ENCODE peak calls at places on chromosomes 11 and 22, in six cellular contexts. X is mammary epithelial cell, J is foreskin fibroblast, O is DND-41, Y is body of pancreas, D is fibroblast of lung. I is an unnamed sample.

GRCh38 chr11:58923300-58923788 is 15.9 kb upstream of the GLYATL1 start:
- DNase-seq in D (peak; percentile 49), X (peak; percentile 86), O (no peak), J (peak; percentile 26), Y (no peak), I (peak; percentile 56)

GRCh38 chr22:37608477-37609239 is at the start of gene GGA1:
- DNase-seq in J (peak; percentile 96), Y (peak; percentile 95), D (peak; percentile 98), O (peak; percentile 96), X (peak; percentile 97), I (peak; percentile 98)

GRCh38 chr11:88421530-88421929 is 84.0 kb upstream of the CTSC start:
- DNase-seq in X (peak; percentile 82), Y (no peak), D (peak; percentile 56), J (no peak), O (peak; percentile 81), I (peak; percentile 21)

GRCh38 chr11:108863528-108863927 is 198.7 kb downstream of the DDX10 start:
- DNase-seq in O (peak; percentile 5), J (no peak), D (no peak), Y (no peak), X (no peak), I (no peak)

GRCh38 chr11:18844753-18845367 is 53.3 kb upstream of the PTPN5 start:
- DNase-seq in D (peak; percentile 30), Y (no peak), X (peak; percentile 27), J (peak; percentile 7), O (no peak), I (peak; percentile 33)

GRCh38 chr11:34632105-34632780 is 11.3 kb downstream of the EHF start:
- DNase-seq in J (no peak), D (no peak), X (no peak), O (no peak), Y (peak; percentile 65), I (no peak)

GRCh38 chr11:124917115-124917637 is 1.9 kb upstream of the HEPN1 start:
- DNase-seq in J (peak; percentile 82), O (peak; percentile 16), D (peak; percentile 28), X (no peak), Y (no peak), I (peak; percentile 56)

GRCh38 chr22:17638182-17638431 is 450 bp upstream of the BCL2L13 start:
- DNase-seq in X (no peak), D (no peak), Y (no peak), J (no peak), O (no peak), I (no peak)

GRCh38 chr22:33850724-33851123 is 69.6 kb downstream of the LARGE1 start:
- DNase-seq in O (no peak), Y (no peak), D (no peak), J (no peak), X (no peak), I (no peak)

GRCh38 chr11:104073950-104074349 is 37.5 kb downstream of the DDI1 start:
- DNase-seq in O (no peak), X (peak; percentile 75), Y (no peak), D (peak; percentile 38), J (no peak), I (peak; percentile 45)

GRCh38 chr11:89016214-89016613 is 49.6 kb downstream of the GRM5 start:
- DNase-seq in D (no peak), Y (no peak), O (no peak), J (no peak), X (no peak), I (no peak)

GRCh38 chr11:122085264-122085663 is 30.8 kb downstream of the BLID start:
- DNase-seq in O (no peak), D (peak; percentile 96), Y (no peak), J (peak; percentile 87), X (peak; percentile 75), I (peak; percentile 98)

GRCh38 chr22:38882480-38882879 is 10.5 kb upstream of the CBX6 start:
- DNase-seq in J (peak; percentile 53), D (no peak), X (no peak), O (no peak), Y (no peak), I (peak; percentile 67)

GRCh38 chr22:31177420-31178162 is 17.6 kb downstream of the RNF185 start:
- DNase-seq in O (no peak), X (peak; percentile 96), J (peak; percentile 83), Y (no peak), D (peak; percentile 99), I (peak; percentile 97)

GRCh38 chr11:2509481-2510001 is 64.7 kb downstream of the KCNQ1 start:
- DNase-seq in J (no peak), Y (peak; percentile 9), O (no peak), X (no peak), D (no peak), I (no peak)

GRCh38 chr22:33919591-33920501 is at the start of gene LARGE1:
- DNase-seq in O (no peak), J (peak; percentile 10), X (peak; percentile 55), Y (peak; percentile 57), D (peak; percentile 39), I (peak; percentile 17)

GRCh38 chr11:88709567-88709966 is 356.2 kb downstream of the GRM5 start:
- DNase-seq in X (peak; percentile 53), Y (no peak), J (no peak), O (no peak), D (no peak), I (no peak)

GRCh38 chr11:206516-207212 is 535 bp downstream of the BET1L start:
- DNase-seq in D (no peak), X (peak; percentile 15), Y (peak; percentile 37), J (no peak), O (peak; percentile 29), I (peak; percentile 22)

GRCh38 chr11:88231894-88232482 is 56.7 kb upstream of the RAB38 start:
- DNase-seq in J (peak; percentile 27), X (peak; percentile 34), O (peak; percentile 17), D (peak; percentile 37), Y (no peak), I (peak; percentile 75)

GRCh38 chr11:122209619-122210377 is 93.8 kb upstream of the BLID start:
- DNase-seq in O (no peak), Y (peak; percentile 44), X (no peak), D (peak; percentile 82), J (peak; percentile 81), I (peak; percentile 98)

GRCh38 chr11:44226472-44226871 is 83.5 kb downstream of the ALX4 start:
- DNase-seq in D (no peak), Y (no peak), O (no peak), X (no peak), J (no peak), I (no peak)

GRCh38 chr11:9231848-9232177 is 33.3 kb downstream of the DENND5A start:
- DNase-seq in J (no peak), D (peak; percentile 75), O (no peak), X (no peak), Y (no peak), I (peak; percentile 80)

GRCh38 chr11:42772886-42773285 is 538.9 kb upstream of the API5 start:
- DNase-seq in X (no peak), J (no peak), Y (no peak), O (no peak), D (no peak), I (no peak)

GRCh38 chr11:74175923-74176322 is 4.8 kb downstream of the PPME1 start:
- DNase-seq in Y (no peak), J (no peak), D (no peak), X (no peak), O (no peak), I (no peak)

GRCh38 chr11:96242971-96243647 is 99.9 kb downstream of the MAML2 start:
- DNase-seq in J (peak; percentile 98), O (peak; percentile 95), Y (peak; percentile 91), X (peak; percentile 92), D (peak; percentile 99), I (peak; percentile 97)

GRCh38 chr11:75602916-75603315 is 40.9 kb downstream of the SERPINH1 start:
- DNase-seq in D (peak; percentile 88), J (no peak), X (no peak), Y (no peak), O (no peak), I (no peak)

GRCh38 chr11:114160884-114161283 is 101.4 kb downstream of the ZBTB16 start:
- DNase-seq in D (no peak), X (peak; percentile 62), Y (no peak), O (no peak), J (no peak), I (no peak)

GRCh38 chr11:56842829-56843794 is 94.6 kb upstream of the OR9G4 start:
- DNase-seq in O (no peak), X (peak; percentile 30), J (no peak), D (no peak), Y (no peak), I (no peak)

GRCh38 chr22:23218867-23219251 is 38.5 kb downstream of the BCR start:
- DNase-seq in O (peak; percentile 64), Y (peak; percentile 34), J (peak; percentile 41), X (no peak), D (peak; percentile 79), I (no peak)

GRCh38 chr11:101129203-101129943 is at the start of gene PGR:
- DNase-seq in X (no peak), D (no peak), J (no peak), O (no peak), Y (peak; percentile 13), I (no peak)

GRCh38 chr11:44609028-44609782 is 43.7 kb downstream of the CD82 start:
- DNase-seq in J (no peak), O (no peak), D (no peak), X (no peak), Y (no peak), I (no peak)

GRCh38 chr11:71285111-71285510 is 32.7 kb upstream of the SHANK2 start:
- DNase-seq in O (no peak), D (no peak), X (no peak), Y (no peak), J (no peak), I (no peak)

GRCh38 chr11:133082851-133083488 is 449.3 kb downstream of the OPCML start:
- DNase-seq in J (peak; percentile 8), Y (peak; percentile 71), O (no peak), D (peak; percentile 45), X (peak; percentile 31), I (no peak)

GRCh38 chr11:5611627-5612026 is 13.2 kb upstream of the TRIM34 start:
- DNase-seq in X (no peak), Y (no peak), D (no peak), J (no peak), O (no peak), I (no peak)
- TF ChIP-seq CTCF in X (peak; percentile 1), Y (no peak), D (no peak), J (no peak), O (no peak), I (no peak)

DNA sequence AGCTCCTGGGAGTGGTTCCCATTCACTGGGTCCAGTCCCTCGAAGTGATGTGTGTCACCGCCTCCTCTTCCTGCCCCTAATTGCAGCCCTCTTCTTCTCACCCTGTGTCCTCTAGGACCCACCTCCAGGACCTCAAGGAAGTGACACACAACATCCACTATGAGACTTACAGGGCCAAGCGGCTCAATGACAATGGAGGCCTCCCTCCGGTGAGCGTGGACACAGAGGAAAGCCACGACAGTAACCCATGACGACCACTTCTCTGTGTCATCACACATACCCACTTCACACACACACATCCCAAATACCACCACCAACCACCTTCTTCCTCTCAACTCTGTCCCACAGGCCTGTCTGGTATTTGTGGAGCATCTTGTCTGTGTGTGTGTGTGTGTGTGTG is 4.1 kb upstream of the WBP2NL start:
- DNase-seq in D (no peak), Y (no peak), O (no peak), X (no peak), J (no peak), I (no peak)
- H3K4me3 ChIP-seq in D (no peak overlapping the region), Y (no peak overlapping the region), O (no peak overlapping the region), X (no peak overlapping the region), J (no peak overlapping the region), I (no peak overlapping the region)

GRCh38 chr11:67261635-67261941 is 4.7 kb upstream of the GRK2 start:
- DNase-seq in J (no peak), Y (no peak), D (no peak), O (no peak), X (no peak), I (no peak)
- TF ChIP-seq CTCF in J (peak; percentile 18), Y (no peak), D (no peak), O (no peak), X (no peak), I (peak; percentile 23)

GRCh38 chr11:78419327-78419726 is 1.7 kb upstream of the GAB2 start:
- DNase-seq in D (peak; percentile 98), X (peak; percentile 25), J (peak; percentile 93), O (peak; percentile 49), Y (peak; percentile 33), I (peak; percentile 99)
- H3K4me3 ChIP-seq in D (peak overlapping the region; percentile 71), X (no peak overlapping the region), J (no peak overlapping the region), O (no peak overlapping the region), Y (no peak overlapping the region), I (peak overlapping the region; percentile 79)